ENCODE peak calls at places on chromosomes 11 and 22, in eight cellular contexts. K is AG04449; A is Right ventricle myocardium superior; G is foreskin fibroblast; Y is NCI-H1694; S is effector memory CD8-positive, alpha-beta T cell; H is HFF-Myc; Q is AML-193. F is an unnamed sample.

GRCh38 chr11:12377106-12377823 is at the start of gene PARVA:
- DNase-seq in K (peak), A (peak), G (peak), Y (no peak), S (no peak), H (peak), Q (no peak), F (peak)

GRCh38 chr11:116384407-116384806 is 388.4 kb downstream of the BUD13 start:
- DNase-seq in K (no peak), A (no peak), G (no peak), Y (no peak), S (no peak), H (no peak), Q (no peak), F (no peak)

GRCh38 chr22:44454113-44454769 is 43.8 kb downstream of the RTL6 start:
- DNase-seq in K (no peak), A (no peak), G (no peak), Y (no peak), S (no peak), H (no peak), Q (no peak), F (peak)

GRCh38 chr11:63907808-63908530 is 9.0 kb downstream of the RCOR2 start:
- DNase-seq in K (no peak), A (no peak), G (no peak), Y (no peak), S (no peak), H (no peak), Q (no peak), F (peak)

GRCh38 chr11:57368106-57368826 is 12.7 kb downstream of the PRG3 start:
- DNase-seq in K (no peak), A (no peak), G (no peak), Y (no peak), S (no peak), H (no peak), Q (no peak), F (no peak)

GRCh38 chr11:59899532-59899931 is 20.9 kb downstream of the OOSP3 start:
- DNase-seq in K (no peak), A (no peak), G (no peak), Y (no peak), S (no peak), H (no peak), Q (no peak), F (no peak)

GRCh38 chr11:70007796-70008195 is 70.3 kb upstream of the ANO1 start:
- DNase-seq in K (no peak), A (no peak), G (no peak), Y (no peak), S (no peak), H (no peak), Q (no peak), F (no peak)

GRCh38 chr11:94151311-94151710 is 22.7 kb downstream of the PANX1 start:
- DNase-seq in K (no peak), A (no peak), G (peak), Y (no peak), S (no peak), H (no peak), Q (no peak), F (no peak)

GRCh38 chr11:47143322-47143721 is 33.4 kb downstream of the ARFGAP2 start:
- DNase-seq in K (peak), A (no peak), G (peak), Y (peak), S (no peak), H (peak), Q (no peak), F (no peak)

GRCh38 chr11:31254411-31254810 is 115.1 kb downstream of the DCDC1 start:
- DNase-seq in K (no peak), A (no peak), G (no peak), Y (no peak), S (no peak), H (no peak), Q (no peak), F (no peak)

GRCh38 chr11:72491001-72491400 is 56.7 kb upstream of the CLPB start:
- DNase-seq in K (no peak), A (no peak), G (no peak), Y (no peak), S (no peak), H (no peak), Q (no peak), F (no peak)

GRCh38 chr22:40212126-40212525 is 34.4 kb downstream of the TNRC6B start:
- DNase-seq in K (no peak), A (no peak), G (no peak), Y (no peak), S (no peak), H (no peak), Q (no peak), F (no peak)

GRCh38 chr11:94201004-94201465 is 72.4 kb downstream of the PANX1 start:
- DNase-seq in K (peak), A (no peak), G (peak), Y (no peak), S (no peak), H (peak), Q (no peak), F (no peak)

GRCh38 chr11:70901951-70902521 is 350.3 kb downstream of the SHANK2 start:
- DNase-seq in K (no peak), A (no peak), G (no peak), Y (no peak), S (no peak), H (no peak), Q (no peak), F (peak)

GRCh38 chr11:75035911-75036536 is 47.3 kb downstream of the NEU3 start:
- DNase-seq in K (no peak), A (no peak), G (no peak), Y (no peak), S (no peak), H (no peak), Q (no peak), F (no peak)

GRCh38 chr11:125892994-125893393 is 5.5 kb downstream of the HYLS1 start:
- DNase-seq in K (no peak), A (no peak), G (no peak), Y (no peak), S (no peak), H (no peak), Q (no peak), F (no peak)

GRCh38 chr22:33601062-33601461 is 319.2 kb downstream of the LARGE1 start:
- DNase-seq in K (no peak), A (no peak), G (no peak), Y (no peak), S (no peak), H (no peak), Q (no peak), F (peak)

GRCh38 chr11:31995525-31996123 is 95.2 kb upstream of the RCN1 start:
- DNase-seq in K (peak), A (no peak), G (no peak), Y (no peak), S (peak), H (no peak), Q (no peak), F (no peak)

F was measured in head of caudate nucleus.